ENCODE peak calls at places on chromosomes 11 and 22, in nine cellular contexts. P, O, Q, B, C, T, V, I and X are unnamed samples.

GRCh38 chr11:12220305-12220704 is 109.9 kb downstream of the MICAL2 start:
- DNase-seq in I (no peak), B (no peak), T (no peak), P (no peak), V (peak), Q (no peak), O (no peak), C (no peak), X (no peak)

GRCh38 chr11:117057317-117057716 is 40.9 kb downstream of the SIK3 start:
- DNase-seq in Q (no peak), O (no peak), C (no peak), V (no peak), T (no peak), B (no peak), P (no peak), I (no peak), X (no peak)

GRCh38 chr11:100908746-100909145 is 220.9 kb downstream of the PGR start:
- DNase-seq in C (no peak), P (no peak), B (no peak), O (no peak), T (no peak), I (no peak), Q (no peak), V (no peak), X (no peak)

GRCh38 chr11:326842-327580 is 6.4 kb upstream of the IFITM3 start:
- DNase-seq in B (peak), O (peak), C (no peak), I (no peak), V (peak), P (no peak), T (peak), Q (no peak), X (peak)

GRCh38 chr22:19983701-19984100 is 32.9 kb downstream of the ARVCF start:
- DNase-seq in B (no peak), Q (no peak), I (no peak), V (no peak), C (no peak), T (no peak), O (no peak), P (no peak), X (no peak)

GRCh38 chr11:66462010-66462409 is 4.7 kb upstream of the PELI3 start:
- DNase-seq in P (no peak), B (no peak), T (no peak), O (no peak), Q (no peak), V (no peak), C (no peak), I (no peak), X (no peak)

GRCh38 chr11:46106530-46107407 is 14.5 kb downstream of the PHF21A start:
- DNase-seq in I (no peak), O (no peak), V (no peak), T (no peak), P (no peak), Q (no peak), C (no peak), B (peak), X (no peak)

GRCh38 chr22:23069502-23070357 is 589 bp upstream of the GNAZ start:
- DNase-seq in B (peak), Q (peak), C (peak), O (peak), T (peak), I (peak), V (peak), P (peak), X (peak)